ENCODE peak calls at places on chromosomes 4 and X, in nine cellular contexts. T, G, W, Y, I, F, L, M and X are unnamed samples.

GRCh38 chr4:147943159-147943638 is 211.3 kb downstream of the ARHGAP10 start:
- DNase-seq in I (no peak), W (no peak), T (no peak), M (no peak), Y (no peak), F (no peak), L (no peak), G (peak; percentile 16), X (no peak)

GRCh38 chr4:35124116-35124515 is 1120.2 kb downstream of the ARAP2 start:
- DNase-seq in F (no peak), W (no peak), L (no peak), M (no peak), Y (no peak), I (no peak), G (no peak), T (no peak), X (no peak)

GRCh38 chrX:2325076-2325784 is 175.5 kb downstream of the DHRSX start:
- DNase-seq in T (no peak), Y (no peak), G (no peak), I (no peak), L (no peak), W (peak; percentile 82), F (no peak), M (no peak), X (no peak)

GRCh38 chrX:150482537-150483217 is 85.7 kb upstream of the MTM1 start:
- DNase-seq in G (no peak), M (peak; percentile 24), T (no peak), Y (no peak), W (no peak), F (peak; percentile 51), L (no peak), I (no peak), X (peak; percentile 2)

GRCh38 chr4:8665406-8666360 is 73.1 kb downstream of the CPZ start:
- DNase-seq in W (no peak), F (no peak), G (no peak), T (no peak), L (no peak), Y (no peak), I (no peak), M (no peak), X (peak; percentile 21)

GRCh38 chrX:134548257-134548732 is 88.3 kb downstream of the HPRT1 start:
- DNase-seq in Y (no peak), T (peak; percentile 1), G (peak; percentile 34), L (no peak), I (no peak), F (no peak), W (no peak), M (peak; percentile 3), X (no peak)

GRCh38 chr4:7829687-7830580 is 109.7 kb downstream of the AFAP1 start:
- DNase-seq in F (no peak), T (no peak), W (no peak), I (no peak), M (no peak), Y (no peak), L (no peak), G (no peak), X (no peak)

GRCh38 chr4:7255488-7255881 is 63.1 kb downstream of the SORCS2 start:
- DNase-seq in G (no peak), W (no peak), L (no peak), T (no peak), Y (no peak), M (no peak), I (no peak), F (no peak), X (no peak)

GRCh38 chr4:121784975-121785374 is 16.1 kb upstream of the EXOSC9 start:
- DNase-seq in G (no peak), M (no peak), L (peak; percentile 53), I (no peak), F (peak; percentile 60), Y (no peak), W (no peak), T (no peak), X (peak; percentile 69)